ENCODE peak calls at places on chromosomes 5 and 9, in four cellular contexts. J is K562, L is GM12878, S is A549. G is an unnamed sample.

GRCh38 chr9:136244116-136244775 is 1.4 kb downstream of the QSOX2 start:
- DNase-seq in J (no peak), S (no peak), L (peak; percentile 76), G (no peak)

GRCh38 chr5:141691867-141692532 is 10.0 kb upstream of the ARAP3 start:
- DNase-seq in S (peak; percentile 71), L (no peak), J (peak; percentile 88), G (peak; percentile 84)

GRCh38 chr9:10858817-10859216 is 246.0 kb upstream of the PTPRD start:
- DNase-seq in J (no peak), L (no peak), S (no peak), G (no peak)

GRCh38 chr5:17396247-17396646 is 101.8 kb upstream of the TAF11L2 start:
- DNase-seq in L (no peak), S (no peak), J (no peak), G (no peak)

GRCh38 chr9:126927419-126927818 is 12.8 kb downstream of the RALGPS1 start:
- DNase-seq in J (no peak), S (no peak), L (no peak), G (no peak)

GRCh38 chr5:56640763-56641406 is 174.5 kb upstream of the MAP3K1 start:
- DNase-seq in L (no peak), J (no peak), S (no peak), G (no peak)

GRCh38 chr5:178309271-178310008 is 76.8 kb upstream of the PHYKPL start:
- DNase-seq in L (no peak), S (no peak), J (no peak), G (no peak)

GRCh38 chr5:125446986-125447385 is 700.5 kb upstream of the ZNF608 start:
- DNase-seq in J (no peak), L (no peak), S (no peak), G (no peak)

GRCh38 chr9:108083796-108084352 is 594.3 kb upstream of the KLF4 start:
- DNase-seq in J (no peak), S (no peak), L (no peak), G (no peak)

GRCh38 chr5:111099058-111099778 is 7.1 kb downstream of the WDR36 start:
- DNase-seq in S (no peak), L (no peak), J (no peak), G (no peak)

GRCh38 chr9:98997580-98997979 is 53.9 kb downstream of the COL15A1 start:
- DNase-seq in L (no peak), J (no peak), S (no peak), G (no peak)

GRCh38 chr9:114487607-114488300 is 17.5 kb downstream of the WHRN start:
- DNase-seq in S (peak; percentile 79), L (peak; percentile 34), J (peak; percentile 78), G (peak; percentile 87)

GRCh38 chr5:61817472-61818326 is 485.6 kb downstream of the ZSWIM6 start:
- DNase-seq in J (no peak), S (peak; percentile 36), L (no peak), G (peak; percentile 71)

GRCh38 chr9:104795082-104795481 is 31.2 kb downstream of the NIPSNAP3B start:
- DNase-seq in L (no peak), S (no peak), J (no peak), G (no peak)

GRCh38 chr5:142342128-142342981 is 17.5 kb upstream of the SPRY4 start:
- DNase-seq in L (no peak), J (no peak), S (no peak), G (no peak)

GRCh38 chr9:107274953-107275422 is 8.1 kb upstream of the RAD23B start:
- DNase-seq in S (peak; percentile 20), J (no peak), L (no peak), G (no peak)

GRCh38 chr5:36073595-36074216 is 7.0 kb upstream of the UGT3A2 start:
- DNase-seq in S (no peak), J (no peak), L (no peak), G (peak; percentile 84)

GRCh38 chr9:385818-386398 is 171.2 kb downstream of the DOCK8 start:
- DNase-seq in L (no peak), J (peak; percentile 28), S (peak; percentile 56), G (peak; percentile 86)

GRCh38 chr5:57749396-57749795 is 266.8 kb upstream of the ACTBL2 start:
- DNase-seq in J (no peak), L (no peak), S (no peak), G (no peak)

GRCh38 chr9:14608521-14608920 is 84.7 kb downstream of the ZDHHC21 start:
- DNase-seq in S (no peak), J (no peak), L (no peak), G (no peak)

GRCh38 chr9:124259273-124260078 is 1.7 kb downstream of the NEK6 start:
- DNase-seq in L (no peak), S (peak; percentile 77), J (no peak), G (no peak)

GRCh38 chr5:171813813-171814212 is 28.2 kb downstream of the SMIM23 start:
- DNase-seq in S (no peak), L (no peak), J (no peak), G (no peak)

GRCh38 chr5:179986328-179986727 is 78.6 kb upstream of the TBC1D9B start:
- DNase-seq in S (no peak), J (no peak), L (no peak), G (no peak)

GRCh38 chr5:102414448-102414847 is 84.4 kb downstream of the SLCO6A1 start:
- DNase-seq in S (no peak), L (no peak), J (no peak), G (no peak)

GRCh38 chr5:167743685-167744084 is 547.8 kb upstream of the WWC1 start:
- DNase-seq in J (no peak), S (no peak), L (no peak), G (no peak)

GRCh38 chr5:69213513-69214215 is 21.0 kb upstream of the CDK7 start:
- DNase-seq in S (no peak), L (no peak), J (no peak), G (no peak)
- TF ChIP-seq JUNB in S (no peak), L (no peak), J (no peak), G (no peak)

DNA sequence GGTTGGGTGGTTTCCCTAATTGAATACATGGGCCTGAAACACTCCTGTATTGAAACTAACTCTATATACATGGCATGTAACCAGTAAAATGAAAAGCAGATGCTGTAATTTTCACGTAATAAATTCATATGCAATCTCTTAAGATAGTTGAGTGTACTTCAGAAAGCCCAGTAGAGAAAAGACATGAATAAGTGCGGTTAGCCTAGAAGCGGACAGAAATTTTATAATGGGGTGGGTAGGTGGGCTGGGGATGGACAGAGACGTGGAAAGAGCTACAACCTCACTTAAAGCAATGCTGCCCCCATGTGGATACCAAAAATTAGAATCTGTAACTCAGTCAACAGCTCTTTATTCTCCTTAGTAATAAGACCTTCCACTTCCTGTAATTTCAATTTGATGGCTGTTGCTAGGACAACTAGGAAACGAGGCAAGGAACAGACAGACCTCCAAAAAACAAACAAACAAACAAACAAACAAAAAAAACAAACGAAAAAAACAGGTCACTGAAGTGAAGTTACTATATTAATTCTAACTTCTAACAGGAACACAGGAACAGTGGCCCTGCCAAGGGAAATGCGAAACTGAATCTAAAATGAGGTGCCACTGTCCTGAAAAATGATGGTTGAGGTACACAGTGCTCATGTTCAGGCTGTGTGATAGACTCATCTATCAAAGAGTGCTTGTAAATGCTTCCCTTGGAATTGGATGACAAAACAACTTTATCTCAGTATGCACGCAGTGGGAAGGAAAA is 103.4 kb upstream of the GNA14 start:
- DNase-seq in S (peak; percentile 13), L (no peak), J (peak; percentile 8), G (peak; percentile 87)
- H3K4me1 ChIP-seq in S (peaks cover 6% of the 10 kb centered on the region), L (no peaks in the 10 kb centered on the region), J (peaks cover 5% of the 10 kb centered on the region), G (no peaks in the 10 kb centered on the region)

DNA sequence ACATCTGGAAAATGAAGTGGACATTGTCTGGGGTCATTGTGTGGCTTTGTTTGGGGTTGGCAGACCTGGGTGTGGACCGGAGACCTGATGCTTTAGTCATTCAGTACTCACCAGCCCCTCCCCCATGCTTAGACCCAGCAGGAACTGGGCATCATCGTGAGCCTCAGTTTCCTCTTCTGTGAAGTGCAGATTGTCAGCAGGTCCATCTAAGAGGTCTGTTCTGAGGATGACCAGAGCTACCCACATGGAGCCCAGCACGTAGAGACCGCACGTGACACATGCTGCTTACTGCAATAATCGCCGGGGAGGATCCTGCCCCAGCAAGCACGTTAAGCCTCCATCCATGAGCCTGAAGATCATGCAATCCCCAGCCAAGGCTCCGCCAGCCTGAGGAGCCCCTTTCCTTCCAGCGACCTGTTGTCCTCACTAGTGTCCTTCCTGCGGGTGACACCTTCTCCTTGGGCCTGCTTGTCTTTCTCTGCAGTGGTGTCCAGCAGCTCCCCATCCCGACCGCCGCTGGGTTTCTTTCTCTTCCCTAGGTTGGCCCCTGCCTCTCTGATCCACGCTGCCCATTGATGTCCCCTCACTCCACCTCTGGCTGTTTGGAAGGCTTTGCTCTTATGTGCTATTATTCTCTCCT is 26.7 kb upstream of the IRX4 start:
- DNase-seq in J (no peak), L (no peak), S (no peak), G (no peak)
- TF ChIP-seq JUNB in J (no peak), L (no peak), S (no peak), G (no peak)

GRCh38 chr9:117293199-117294114 is 121.4 kb downstream of the ASTN2 start:
- DNase-seq in S (no peak), L (no peak), J (no peak), G (no peak)

GRCh38 chr9:117291223-117291622 is 123.6 kb downstream of the ASTN2 start:
- DNase-seq in S (no peak), L (no peak), J (no peak), G (no peak)

GRCh38 chr9:117290306-117290705 is 124.6 kb downstream of the ASTN2 start:
- DNase-seq in L (no peak), J (no peak), S (no peak), G (no peak)

GRCh38 chr9:117286245-117286644 is 128.6 kb downstream of the ASTN2 start:
- DNase-seq in S (no peak), J (no peak), L (no peak), G (peak; percentile 26)

GRCh38 chr9:117290809-117291208 is 124.0 kb downstream of the ASTN2 start:
- DNase-seq in J (no peak), S (no peak), L (no peak), G (no peak)
- H3K4me1 ChIP-seq in J (no peaks in the 10 kb centered on the region), S (no peaks in the 10 kb centered on the region), L (no peaks in the 10 kb centered on the region), G (peaks cover 8% of the 10 kb centered on the region)

GRCh38 chr5:123215929-123216702 is 127.1 kb downstream of the PRDM6 start:
- DNase-seq in S (no peak), L (no peak), J (no peak), G (peak; percentile 39)
- TF ChIP-seq JUNB in S (no peak), L (no peak), J (no peak), G (no peak)

DNA sequence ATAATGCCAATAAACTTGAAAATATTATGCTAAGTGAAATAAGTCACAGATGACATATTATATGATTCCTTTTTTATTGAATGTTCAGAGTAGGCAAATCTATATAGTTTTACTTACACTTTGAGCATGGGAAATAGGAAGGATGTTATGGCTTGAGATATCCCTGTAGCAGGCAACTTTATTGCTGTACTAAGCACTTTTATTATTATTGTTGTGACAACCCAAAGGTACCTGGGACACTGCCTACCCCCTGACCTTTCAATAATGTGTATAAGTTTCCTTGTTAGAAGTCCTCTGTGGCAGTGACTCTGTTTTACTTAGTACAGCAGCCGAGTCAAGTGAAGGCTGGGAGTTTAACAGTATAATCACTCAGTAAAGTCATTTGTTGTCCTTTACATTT is 39.9 kb downstream of the SHOC1 start:
- DNase-seq in L (no peak), J (no peak), S (no peak), G (no peak)
- H3K4me1 ChIP-seq in L (no peaks in the 10 kb centered on the region), J (no peaks in the 10 kb centered on the region), S (no peaks in the 10 kb centered on the region), G (no peaks in the 10 kb centered on the region)

DNA sequence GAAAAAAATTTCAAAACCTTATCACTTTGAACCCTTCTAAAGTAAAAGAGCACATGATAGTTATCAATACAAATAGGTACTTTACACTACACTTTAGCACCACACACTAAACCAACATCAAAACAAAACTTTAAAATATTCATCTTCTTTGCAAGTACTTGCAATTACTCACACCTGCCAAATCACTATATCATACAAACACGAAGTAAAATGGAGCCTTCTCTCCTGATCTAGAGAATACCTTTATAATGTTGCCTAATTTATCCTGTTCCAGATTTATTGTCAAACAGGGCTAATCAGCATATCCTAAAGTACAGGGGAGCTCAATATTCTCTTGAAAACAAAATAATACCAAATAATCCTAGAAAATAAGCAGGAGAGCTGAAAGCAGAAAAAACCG is 3.0 kb downstream of the RNF145 start:
- DNase-seq in S (no peak), J (no peak), L (no peak), G (no peak)
- TF ChIP-seq JUNB in S (no peak), J (no peak), L (no peak), G (no peak)